ENCODE peak calls at places on chromosomes 2 and 18, in nine cellular contexts. I, N, X, O, R, C, L, Q and U are unnamed samples.

GRCh38 chr2:173033080-173033479 is 42.6 kb upstream of the MAP3K20 start:
- DNase-seq in I (no peak), N (no peak), X (no peak), O (peak), R (no peak), C (no peak), L (no peak), Q (no peak), U (no peak)

GRCh38 chr2:205698556-205699282 is 16.4 kb downstream of the NRP2 start:
- DNase-seq in I (peak), N (no peak), X (no peak), O (no peak), R (no peak), C (no peak), L (no peak), Q (no peak), U (no peak)

GRCh38 chr2:101792208-101792607 is 94.7 kb downstream of the MAP4K4 start:
- DNase-seq in I (no peak), N (no peak), X (no peak), O (no peak), R (no peak), C (no peak), L (no peak), Q (no peak), U (no peak)

GRCh38 chr2:240960963-240961876 is 37.2 kb upstream of the SNED1 start:
- DNase-seq in I (no peak), N (peak), X (no peak), O (no peak), R (no peak), C (peak), L (no peak), Q (no peak), U (no peak)

GRCh38 chr2:159713691-159714585 is 1.6 kb downstream of the MARCHF7 start:
- DNase-seq in I (peak), N (no peak), X (no peak), O (peak), R (no peak), C (no peak), L (no peak), Q (no peak), U (no peak)

GRCh38 chr2:160317113-160318099 is 117.3 kb upstream of the ITGB6 start:
- DNase-seq in I (no peak), N (no peak), X (no peak), O (peak), R (no peak), C (no peak), L (no peak), Q (no peak), U (no peak)

GRCh38 chr2:44086639-44087036 is 82.0 kb upstream of the PPM1B start:
- DNase-seq in I (no peak), N (no peak), X (peak), O (no peak), R (no peak), C (no peak), L (no peak), Q (no peak), U (no peak)

GRCh38 chr2:45212953-45213635 is 203.8 kb upstream of the SIX2 start:
- DNase-seq in I (no peak), N (no peak), X (no peak), O (no peak), R (no peak), C (no peak), L (no peak), Q (no peak), U (no peak)

GRCh38 chr2:177165103-177165583 is 47.5 kb upstream of the HNRNPA3 start:
- DNase-seq in I (no peak), N (no peak), X (no peak), O (no peak), R (no peak), C (peak), L (peak), Q (no peak), U (no peak)

GRCh38 chr2:225764346-225764745 is 364.8 kb downstream of the NYAP2 start:
- DNase-seq in I (no peak), N (no peak), X (no peak), O (no peak), R (no peak), C (no peak), L (no peak), Q (no peak), U (no peak)

GRCh38 chr2:43084699-43085091 is 141.7 kb downstream of the ZFP36L2 start:
- DNase-seq in I (peak), N (no peak), X (no peak), O (no peak), R (no peak), C (peak), L (peak), Q (no peak), U (no peak)

GRCh38 chr2:27428978-27429541 is 629 bp downstream of the NRBP1 start:
- DNase-seq in I (peak), N (peak), X (peak), O (peak), R (peak), C (peak), L (peak), Q (peak), U (no peak)

GRCh38 chr2:84702941-84703340 is 177.9 kb downstream of the TRABD2A start:
- DNase-seq in I (no peak), N (no peak), X (no peak), O (no peak), R (no peak), C (no peak), L (no peak), Q (no peak), U (no peak)

GRCh38 chr2:217467331-217467730 is 535.5 kb downstream of the TNS1 start:
- DNase-seq in I (no peak), N (no peak), X (no peak), O (no peak), R (no peak), C (no peak), L (no peak), Q (no peak), U (no peak)

GRCh38 chr2:203925512-203926158 is 10.9 kb upstream of the ICOS start:
- DNase-seq in I (no peak), N (no peak), X (no peak), O (no peak), R (no peak), C (no peak), L (no peak), Q (no peak), U (no peak)

GRCh38 chr2:171598713-171599319 is 76.5 kb downstream of the CYBRD1 start:
- DNase-seq in I (peak), N (peak), X (peak), O (peak), R (peak), C (peak), L (no peak), Q (no peak), U (peak)

GRCh38 chr18:69980982-69981804 is 33.5 kb upstream of the CD226 start:
- DNase-seq in I (no peak), N (no peak), X (no peak), O (peak), R (no peak), C (no peak), L (no peak), Q (no peak), U (no peak)

GRCh38 chr2:224263571-224264043 is 138.3 kb downstream of the FAM124B start:
- DNase-seq in I (peak), N (no peak), X (no peak), O (no peak), R (no peak), C (peak), L (no peak), Q (no peak), U (no peak)

GRCh38 chr2:34241905-34242740 is 643.0 kb upstream of the FAM98A start:
- DNase-seq in I (no peak), N (no peak), X (no peak), O (peak), R (no peak), C (no peak), L (no peak), Q (no peak), U (no peak)

GRCh38 chr2:71756280-71756906 is 303.0 kb downstream of the DYSF start:
- DNase-seq in I (peak), N (no peak), X (no peak), O (no peak), R (no peak), C (no peak), L (no peak), Q (no peak), U (no peak)

GRCh38 chr2:48721158-48721557 is 34.4 kb downstream of the LHCGR start:
- DNase-seq in I (no peak), N (no peak), X (no peak), O (no peak), R (no peak), C (no peak), L (no peak), Q (no peak), U (no peak)

GRCh38 chr2:128372621-128373341 is 54.1 kb upstream of the HS6ST1 start:
- DNase-seq in I (no peak), N (no peak), X (peak), O (no peak), R (no peak), C (no peak), L (no peak), Q (no peak), U (no peak)

GRCh38 chr2:232418466-232419244 is 12.0 kb downstream of the ALPG start:
- DNase-seq in I (peak), N (no peak), X (peak), O (no peak), R (no peak), C (no peak), L (no peak), Q (no peak), U (peak)

DNA sequence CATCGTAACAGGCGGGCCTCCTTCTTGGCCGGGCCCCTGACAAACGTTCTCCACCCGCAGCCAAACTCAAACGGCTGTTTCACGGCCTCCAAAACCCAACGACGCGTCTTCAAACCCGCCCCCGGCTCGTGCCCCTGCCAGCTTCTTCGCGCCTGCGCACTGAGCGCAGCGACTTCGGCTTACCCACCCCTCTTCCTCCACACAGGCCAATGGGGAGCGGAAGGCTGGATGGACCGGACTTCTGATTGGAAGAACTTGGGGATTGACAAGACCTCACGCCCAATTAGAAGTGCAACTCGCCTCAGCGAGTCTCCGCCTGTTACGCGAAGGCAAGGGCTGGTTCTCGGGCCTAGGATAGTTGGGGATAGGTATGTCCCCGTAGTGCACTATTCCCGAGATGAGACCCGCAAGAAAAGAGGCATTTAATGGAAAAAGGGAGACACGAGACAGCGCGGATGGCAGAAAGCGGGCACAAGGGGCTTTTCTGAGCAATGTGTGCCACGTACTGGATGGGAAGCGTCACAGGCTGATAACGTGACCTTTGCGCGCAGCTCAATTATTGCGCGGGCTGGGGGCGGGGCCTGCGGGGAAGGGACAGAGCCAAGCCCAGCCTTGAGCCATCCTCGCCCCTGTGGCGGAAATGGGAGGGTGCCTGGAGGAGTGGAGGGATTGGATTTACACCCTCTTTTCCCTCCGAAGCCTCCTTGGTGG is at the start of gene LAPTM4A:
- DNase-seq in I (peak), N (peak), X (peak), O (peak), R (peak), C (peak), L (peak), Q (peak), U (peak)
- TF ChIP-seq CTCF in I (no peak), N (peak), X (no peak), O (no peak), R (no peak), C (no peak), L (no peak), Q (no peak), U (no peak)

DNA sequence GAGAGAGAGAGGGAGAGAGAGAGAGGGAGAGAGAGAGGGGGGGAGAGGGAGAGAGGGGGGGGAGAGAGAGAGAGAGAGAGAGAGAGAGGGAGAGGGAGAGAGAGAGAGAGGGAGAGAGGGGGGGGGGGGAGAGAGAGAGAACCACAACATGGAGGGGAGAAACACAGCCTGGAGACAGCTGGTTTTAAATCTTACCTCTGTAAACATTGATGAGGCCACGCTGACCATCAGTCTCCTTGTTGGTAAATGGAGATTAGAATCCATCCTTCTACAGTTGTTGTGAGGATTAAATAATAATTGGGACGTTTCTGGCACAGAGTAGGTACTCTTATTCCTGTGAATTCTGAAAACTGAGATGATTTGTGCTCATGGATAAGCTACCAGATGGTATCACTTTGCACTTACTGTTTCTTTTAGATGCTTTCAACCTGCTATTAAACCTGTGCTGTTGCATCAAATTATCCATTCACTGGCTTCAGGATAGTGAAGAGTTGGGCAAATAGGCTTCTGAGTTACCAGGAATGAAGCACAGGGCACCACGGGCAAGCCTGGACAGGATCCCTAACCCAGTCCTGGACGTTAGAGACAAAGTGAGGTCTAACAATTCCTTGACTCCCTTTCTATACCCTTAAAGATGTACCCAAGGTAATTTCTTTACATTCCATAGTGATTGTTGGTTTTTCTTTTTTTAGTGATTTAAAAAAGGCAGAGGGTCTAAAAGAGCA is 318.1 kb downstream of the ZNF521 start:
- DNase-seq in I (peak), N (no peak), X (no peak), O (no peak), R (no peak), C (no peak), L (no peak), Q (no peak), U (no peak)
- TF ChIP-seq CTCF in I (no peak), N (no peak), X (no peak), O (no peak), R (no peak), C (no peak), L (no peak), Q (no peak), U (no peak)

DNA sequence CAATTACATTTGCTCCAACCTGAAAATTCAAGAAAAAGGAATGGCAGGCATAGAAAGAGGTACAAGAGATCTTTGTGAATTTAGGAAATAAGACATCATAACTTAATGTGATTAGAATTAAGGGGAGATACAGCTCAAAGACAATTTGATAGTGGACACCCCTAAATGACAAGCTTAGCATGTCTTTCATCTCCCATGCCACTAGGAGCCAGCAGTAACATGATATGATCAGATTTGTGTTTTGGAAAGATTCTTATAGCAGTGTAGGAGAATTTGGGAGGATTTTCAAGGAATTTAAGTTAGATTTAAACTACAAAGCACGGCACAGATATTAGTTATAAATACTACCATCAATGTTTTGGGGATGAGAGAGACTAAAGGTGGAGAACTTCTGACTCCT is 340.8 kb downstream of the RDH14 start:
- DNase-seq in I (peak), N (no peak), X (no peak), O (no peak), R (no peak), C (no peak), L (no peak), Q (no peak), U (no peak)
- TF ChIP-seq CTCF in I (peak), N (no peak), X (no peak), O (peak), R (no peak), C (no peak), L (no peak), Q (no peak), U (no peak)

GRCh38 chr2:95670686-95671085 is 78.9 kb downstream of the TRIM43 start:
- DNase-seq in I (no peak), N (no peak), X (no peak), O (no peak), R (no peak), C (no peak), L (no peak), Q (no peak), U (no peak)

GRCh38 chr2:95674186-95674585 is 82.4 kb downstream of the TRIM43 start:
- DNase-seq in I (no peak), N (no peak), X (no peak), O (no peak), R (no peak), C (no peak), L (no peak), Q (no peak), U (no peak)

GRCh38 chr2:95667480-95667879 is 75.7 kb downstream of the TRIM43 start:
- DNase-seq in I (no peak), N (no peak), X (no peak), O (no peak), R (no peak), C (no peak), L (peak), Q (no peak), U (no peak)

GRCh38 chr2:95669441-95669994 is 77.7 kb downstream of the TRIM43 start:
- DNase-seq in I (no peak), N (no peak), X (no peak), O (no peak), R (no peak), C (no peak), L (no peak), Q (no peak), U (no peak)

DNA sequence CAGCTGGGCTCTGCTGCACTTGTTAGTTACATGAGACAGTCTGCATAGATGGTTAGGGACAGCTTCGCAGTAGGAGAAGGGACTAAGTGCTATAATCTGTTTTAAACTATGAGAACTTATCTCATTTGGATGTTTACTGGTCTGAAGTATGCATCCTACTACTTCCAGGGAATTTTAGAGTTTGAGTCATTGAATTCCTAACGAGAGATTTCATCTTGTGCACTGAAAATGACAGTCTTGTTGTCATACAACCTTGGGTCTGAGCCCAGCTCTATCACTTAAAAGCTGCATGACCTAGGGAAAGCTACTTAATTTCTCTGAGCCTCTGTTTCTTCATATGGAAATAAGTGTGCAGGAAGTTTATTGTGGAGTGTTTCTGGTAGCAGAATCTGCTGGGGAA is 78.4 kb downstream of the TRIM43 start:
- DNase-seq in I (peak), N (no peak), X (no peak), O (no peak), R (no peak), C (no peak), L (no peak), Q (no peak), U (no peak)
- TF ChIP-seq CTCF in I (no peak), N (no peak), X (no peak), O (no peak), R (no peak), C (no peak), L (no peak), Q (no peak), U (no peak)

DNA sequence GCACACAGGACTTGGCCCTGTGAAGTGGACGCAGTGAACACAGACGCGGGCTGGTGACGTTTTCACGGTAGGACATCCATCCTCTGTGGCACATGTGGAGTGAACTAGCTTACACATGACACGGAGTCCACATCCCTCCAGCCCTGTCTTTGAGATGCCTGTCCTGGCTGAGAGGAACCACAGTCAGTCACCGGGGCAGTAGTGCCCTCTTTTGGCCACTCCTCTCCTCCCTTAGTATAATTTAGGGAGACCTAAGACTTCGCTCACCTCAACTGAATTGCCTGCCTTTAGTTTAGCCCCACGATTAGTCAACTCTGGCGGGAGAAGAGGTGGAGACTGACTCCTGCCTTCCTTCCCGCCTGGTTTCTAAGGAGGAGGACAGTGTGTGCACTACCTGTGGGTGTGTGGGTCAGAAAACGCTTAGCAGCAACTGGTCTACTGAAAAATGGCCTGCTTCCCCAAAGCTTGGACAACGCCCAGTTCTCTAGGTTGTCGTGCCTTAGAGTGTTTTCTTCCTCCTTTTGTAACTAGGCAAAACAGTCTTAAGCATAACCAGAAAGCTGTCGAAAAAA is 70.6 kb downstream of the MBP start:
- DNase-seq in I (no peak), N (no peak), X (no peak), O (no peak), R (no peak), C (peak), L (no peak), Q (no peak), U (no peak)
- TF ChIP-seq CTCF in I (peak), N (no peak), X (no peak), O (no peak), R (peak), C (no peak), L (no peak), Q (no peak), U (no peak)

GRCh38 chr2:230067990-230068657 is 600 bp downstream of the SLC16A14 start:
- DNase-seq in I (no peak), N (peak), X (peak), O (peak), R (peak), C (peak), L (peak), Q (peak), U (no peak)
- TF ChIP-seq CTCF in I (peak), N (peak), X (no peak), O (peak), R (peak), C (no peak), L (no peak), Q (no peak), U (no peak)

DNA sequence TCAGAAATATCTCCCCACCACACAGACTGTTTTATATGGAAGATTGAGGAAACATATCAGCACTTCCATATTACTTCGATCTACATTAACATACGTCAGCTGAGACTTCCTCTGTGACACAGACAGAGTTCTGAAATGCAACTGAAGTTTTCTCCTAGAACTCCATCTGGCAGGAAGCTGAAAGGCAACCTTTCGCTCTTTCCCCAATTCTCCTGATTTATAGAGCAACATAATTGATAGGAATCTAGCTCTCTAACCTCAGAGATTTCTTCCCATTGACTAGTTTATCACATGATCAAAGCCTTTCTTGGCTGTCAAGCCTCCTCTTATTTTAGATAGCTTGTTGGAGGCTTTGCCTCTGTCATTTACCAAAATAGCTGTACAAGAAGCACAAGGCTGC is 806.7 kb upstream of the CHAC2 start:
- DNase-seq in I (no peak), N (no peak), X (no peak), O (no peak), R (no peak), C (no peak), L (no peak), Q (no peak), U (no peak)
- TF ChIP-seq CTCF in I (no peak), N (no peak), X (no peak), O (no peak), R (no peak), C (no peak), L (no peak), Q (no peak), U (no peak)